ENCODE peak calls at places on chromosomes 13 and 19, in ten cellular contexts. Q is ACHN; V is Caco-2; O is stimulated activated CD4-positive, alpha-beta T cell treated with anti-CD3 and anti-CD28 coated beads, Interleukin-4, amount 100 ng/mL, for 48 hours; R is Kasumi-1; I is anterior cingulate cortex; Y is WTC11; H is activated T-helper 1 cell treated with anti-CD3 and anti-CD28 coated beads, Interleukin-12 subunit alpha, Interleukin-12 subunit beta, Interleukin-2, Interleukin-4 antibody, amounts not matched to agents 30 ng/mL and 10 ng/mL and 1 ng/mL, durations not matched to agents 14 hours and 24 hours and 36 hours; J is choroid plexus epithelial cell; Z is DMS53. P is an unnamed sample.
A peak's percentile ranks its signal among the peaks of the same experiment; 100 is the strongest.

GRCh38 chr13:93776936-93777335 is 550.3 kb downstream of the GPC6 start:
- DNase-seq in H (no peak), Y (no peak), O (no peak), J (peak; percentile 71), Z (no peak), R (no peak), I (no peak), V (no peak), Q (no peak), P (no peak)

GRCh38 chr19:39740395-39740794 is 2.6 kb upstream of the CLC start:
- DNase-seq in J (no peak), Q (no peak), Z (no peak), O (no peak), H (no peak), V (no peak), R (no peak), Y (no peak), I (no peak), P (no peak)

GRCh38 chr19:18274776-18275356 is 614 bp upstream of the IQCN start:
- DNase-seq in J (peak; percentile 85), V (peak; percentile 73), Y (no peak), R (no peak), O (no peak), I (peak; percentile 14), Z (peak; percentile 88), H (no peak), Q (peak; percentile 89), P (peak; percentile 68)

GRCh38 chr13:99990045-99990977 is 8.7 kb downstream of the ZIC2 start:
- DNase-seq in Y (peak; percentile 66), Q (no peak), J (peak; percentile 81), H (no peak), I (no peak), Z (no peak), V (no peak), R (no peak), O (no peak), P (peak; percentile 74)

GRCh38 chr13:112583592-112584277 is 4.2 kb downstream of the TUBGCP3 start:
- DNase-seq in O (no peak), Z (no peak), V (no peak), Y (no peak), Q (no peak), H (no peak), I (no peak), R (peak; percentile 94), J (no peak), P (no peak)

GRCh38 chr19:41425174-41426115 is 1.7 kb downstream of the B3GNT8 start:
- DNase-seq in Z (no peak), J (no peak), O (no peak), H (no peak), Q (no peak), R (no peak), I (no peak), V (no peak), Y (no peak), P (no peak)

GRCh38 chr13:108328848-108329247 is 59.3 kb downstream of the TNFSF13B start:
- DNase-seq in Q (no peak), O (no peak), H (no peak), I (no peak), R (no peak), Y (no peak), Z (no peak), J (no peak), V (no peak), P (no peak)

GRCh38 chr19:1901940-1902404 is 3.2 kb upstream of the ADAT3 start:
- DNase-seq in I (no peak), Q (no peak), H (no peak), Z (no peak), J (no peak), O (no peak), V (no peak), R (no peak), Y (no peak), P (no peak)

GRCh38 chr19:35260694-35261304 is 8.0 kb upstream of the USF2 start:
- DNase-seq in J (no peak), Y (peak; percentile 0), H (no peak), Q (no peak), V (no peak), Z (no peak), R (no peak), O (no peak), I (no peak), P (peak; percentile 20)

GRCh38 chr19:39631626-39632025 is 24.1 kb upstream of the LGALS16 start:
- DNase-seq in I (no peak), Y (no peak), Z (no peak), O (no peak), R (no peak), Q (no peak), H (no peak), V (no peak), J (no peak), P (no peak)

GRCh38 chr13:92602560-92602959 is 624.0 kb upstream of the GPC6 start:
- DNase-seq in H (no peak), Y (no peak), J (peak; percentile 58), Q (no peak), R (no peak), Z (peak; percentile 6), V (no peak), I (no peak), O (no peak), P (no peak)

GRCh38 chr19:17779281-17779930 is 15.5 kb upstream of the B3GNT3 start:
- DNase-seq in J (peak; percentile 65), O (no peak), H (no peak), V (no peak), Q (no peak), R (no peak), Z (peak; percentile 63), I (no peak), Y (peak; percentile 69), P (peak; percentile 96)

GRCh38 chr19:6258812-6259311 is 20.9 kb downstream of the MLLT1 start:
- DNase-seq in O (no peak), J (no peak), I (no peak), H (no peak), V (no peak), Y (no peak), Z (no peak), Q (no peak), R (no peak), P (no peak)

GRCh38 chr19:2455481-2456300 is 1.1 kb downstream of the LMNB2 start:
- DNase-seq in V (peak; percentile 36), R (no peak), Y (peak; percentile 28), Z (peak; percentile 50), I (no peak), J (peak; percentile 21), Q (peak; percentile 17), O (peak; percentile 43), H (peak; percentile 37), P (peak; percentile 71)

GRCh38 chr19:33296473-33297060 is 5.8 kb downstream of the CEBPA start:
- DNase-seq in I (no peak), Z (no peak), R (no peak), H (no peak), J (no peak), V (no peak), Q (no peak), O (no peak), Y (no peak), P (peak; percentile 53)

GRCh38 chr13:72523049-72523448 is 204.4 kb downstream of the MZT1 start:
- DNase-seq in O (no peak), I (no peak), Z (no peak), H (no peak), R (no peak), J (no peak), Q (no peak), Y (no peak), V (no peak), P (no peak)

GRCh38 chr19:8131517-8131916 is 17.9 kb downstream of the FBN3 start:
- DNase-seq in Z (no peak), Q (no peak), R (no peak), V (no peak), I (no peak), Y (no peak), H (no peak), O (no peak), J (no peak), P (no peak)

GRCh38 chr13:75838366-75839017 is 202.4 kb downstream of the LMO7 start:
- DNase-seq in J (no peak), Y (no peak), H (no peak), O (no peak), Q (no peak), R (no peak), I (no peak), V (no peak), Z (peak; percentile 53), P (no peak)

GRCh38 chr19:14661372-14661924 is 13.2 kb downstream of the ADGRE3 start:
- DNase-seq in R (peak; percentile 76), Y (no peak), O (no peak), Z (no peak), H (no peak), I (no peak), Q (no peak), J (no peak), V (no peak), P (no peak)